ENCODE peak calls at places on chromosome 16, in six cellular contexts. One of them, this sample, is unnamed.

GRCh38 chr16:15961060-15961511 is 11.7 kb downstream of the ABCC1 start:
- ATAC-seq in stimulated activated naive CD8-positive, alpha-beta T cell treated with anti-CD3 and anti-CD28 coated beads, Interleukin-15, amount 100 ng/mL, for 72 hours: peak
- ATAC-seq in GM12878: peak
- ATAC-seq in effector memory CD8-positive, alpha-beta T cell: peak
- ATAC-seq in gastroesophageal sphincter: no peak
- ATAC-seq in activated CD4-positive, CD25-positive, alpha-beta regulatory T cell treated with anti-CD3 and anti-CD28 coated beads, Interleukin-2, amount 50 U/mL, for 24 hours: peak
- ATAC-seq in this sample: peak

GRCh38 chr16:1183235-1183907 is 30.5 kb downstream of the CACNA1H start:
- ATAC-seq in stimulated activated naive CD8-positive, alpha-beta T cell treated with anti-CD3 and anti-CD28 coated beads, Interleukin-15, amount 100 ng/mL, for 72 hours: no peak
- ATAC-seq in GM12878: no peak
- ATAC-seq in effector memory CD8-positive, alpha-beta T cell: no peak
- ATAC-seq in gastroesophageal sphincter: peak
- ATAC-seq in activated CD4-positive, CD25-positive, alpha-beta regulatory T cell treated with anti-CD3 and anti-CD28 coated beads, Interleukin-2, amount 50 U/mL, for 24 hours: no peak
- ATAC-seq in this sample: no peak

GRCh38 chr16:23999663-24000062 is 163.9 kb downstream of the PRKCB start:
- ATAC-seq in stimulated activated naive CD8-positive, alpha-beta T cell treated with anti-CD3 and anti-CD28 coated beads, Interleukin-15, amount 100 ng/mL, for 72 hours: peak
- ATAC-seq in GM12878: peak
- ATAC-seq in effector memory CD8-positive, alpha-beta T cell: no peak
- ATAC-seq in gastroesophageal sphincter: no peak
- ATAC-seq in activated CD4-positive, CD25-positive, alpha-beta regulatory T cell treated with anti-CD3 and anti-CD28 coated beads, Interleukin-2, amount 50 U/mL, for 24 hours: peak
- ATAC-seq in this sample: peak

GRCh38 chr16:23948949-23949392 is 113.2 kb downstream of the PRKCB start:
- ATAC-seq in stimulated activated naive CD8-positive, alpha-beta T cell treated with anti-CD3 and anti-CD28 coated beads, Interleukin-15, amount 100 ng/mL, for 72 hours: peak
- ATAC-seq in GM12878: peak
- ATAC-seq in effector memory CD8-positive, alpha-beta T cell: peak
- ATAC-seq in gastroesophageal sphincter: no peak
- ATAC-seq in activated CD4-positive, CD25-positive, alpha-beta regulatory T cell treated with anti-CD3 and anti-CD28 coated beads, Interleukin-2, amount 50 U/mL, for 24 hours: peak
- ATAC-seq in this sample: peak

GRCh38 chr16:68166264-68166663 is 69.7 kb downstream of the ESRP2 start:
- ATAC-seq in stimulated activated naive CD8-positive, alpha-beta T cell treated with anti-CD3 and anti-CD28 coated beads, Interleukin-15, amount 100 ng/mL, for 72 hours: no peak
- ATAC-seq in GM12878: no peak
- ATAC-seq in effector memory CD8-positive, alpha-beta T cell: no peak
- ATAC-seq in gastroesophageal sphincter: no peak
- ATAC-seq in activated CD4-positive, CD25-positive, alpha-beta regulatory T cell treated with anti-CD3 and anti-CD28 coated beads, Interleukin-2, amount 50 U/mL, for 24 hours: no peak
- ATAC-seq in this sample: no peak

GRCh38 chr16:71249399-71249798 is 18.9 kb upstream of the HYDIN start:
- ATAC-seq in stimulated activated naive CD8-positive, alpha-beta T cell treated with anti-CD3 and anti-CD28 coated beads, Interleukin-15, amount 100 ng/mL, for 72 hours: no peak
- ATAC-seq in GM12878: no peak
- ATAC-seq in effector memory CD8-positive, alpha-beta T cell: no peak
- ATAC-seq in gastroesophageal sphincter: no peak
- ATAC-seq in activated CD4-positive, CD25-positive, alpha-beta regulatory T cell treated with anti-CD3 and anti-CD28 coated beads, Interleukin-2, amount 50 U/mL, for 24 hours: no peak
- ATAC-seq in this sample: peak

GRCh38 chr16:30953511-30954124 is 3.9 kb upstream of the SETD1A start:
- ATAC-seq in stimulated activated naive CD8-positive, alpha-beta T cell treated with anti-CD3 and anti-CD28 coated beads, Interleukin-15, amount 100 ng/mL, for 72 hours: peak
- ATAC-seq in GM12878: peak
- ATAC-seq in effector memory CD8-positive, alpha-beta T cell: peak
- ATAC-seq in gastroesophageal sphincter: no peak
- ATAC-seq in activated CD4-positive, CD25-positive, alpha-beta regulatory T cell treated with anti-CD3 and anti-CD28 coated beads, Interleukin-2, amount 50 U/mL, for 24 hours: peak
- ATAC-seq in this sample: peak

GRCh38 chr16:79535130-79535529 is 65.4 kb downstream of the MAF start:
- ATAC-seq in stimulated activated naive CD8-positive, alpha-beta T cell treated with anti-CD3 and anti-CD28 coated beads, Interleukin-15, amount 100 ng/mL, for 72 hours: no peak
- ATAC-seq in GM12878: no peak
- ATAC-seq in effector memory CD8-positive, alpha-beta T cell: no peak
- ATAC-seq in gastroesophageal sphincter: no peak
- ATAC-seq in activated CD4-positive, CD25-positive, alpha-beta regulatory T cell treated with anti-CD3 and anti-CD28 coated beads, Interleukin-2, amount 50 U/mL, for 24 hours: no peak
- ATAC-seq in this sample: no peak

This sample was measured in stimulated activated memory B cell treated with anti-CD40 and anti-IgM and Interleukin-4, amounts not matched to agents 10 μg/mL and 1 μg/mL and 100 μg/mL, for 72 hours.